ENCODE peak calls at places on chromosomes 5 and 9, in seven cellular contexts. One of them, this sample, is unnamed.

GRCh38 chr5:158382473-158382872 is 523.5 kb upstream of the CLINT1 start:
- DNase-seq in left lung: peak
- DNase-seq in transverse colon: peak
- DNase-seq in cardiac fibroblast: peak
- DNase-seq in type B pancreatic cell: no peak
- DNase-seq in WERI-Rb-1: peak
- DNase-seq in fibroblast of pulmonary artery: peak
- DNase-seq in this sample: peak

GRCh38 chr5:66848749-66849641 is 252.8 kb downstream of the MAST4 start:
- DNase-seq in cardiac fibroblast: peak
- DNase-seq in transverse colon: no peak
- DNase-seq in WERI-Rb-1: no peak
- DNase-seq in fibroblast of pulmonary artery: peak
- DNase-seq in type B pancreatic cell: no peak
- DNase-seq in left lung: no peak
- DNase-seq in this sample: no peak

GRCh38 chr5:96893342-96893741 is 17.0 kb downstream of the ERAP2 start:
- DNase-seq in left lung: no peak
- DNase-seq in type B pancreatic cell: no peak
- DNase-seq in cardiac fibroblast: peak
- DNase-seq in WERI-Rb-1: no peak
- DNase-seq in transverse colon: no peak
- DNase-seq in fibroblast of pulmonary artery: peak
- DNase-seq in this sample: no peak

GRCh38 chr5:158720316-158720715 is 379.4 kb downstream of the EBF1 start:
- DNase-seq in transverse colon: no peak
- DNase-seq in fibroblast of pulmonary artery: no peak
- DNase-seq in type B pancreatic cell: no peak
- DNase-seq in cardiac fibroblast: no peak
- DNase-seq in WERI-Rb-1: no peak
- DNase-seq in left lung: no peak
- DNase-seq in this sample: no peak

GRCh38 chr9:98372077-98372812 is 116.8 kb upstream of the TBC1D2 start:
- DNase-seq in cardiac fibroblast: no peak
- DNase-seq in fibroblast of pulmonary artery: no peak
- DNase-seq in left lung: no peak
- DNase-seq in type B pancreatic cell: peak
- DNase-seq in transverse colon: no peak
- DNase-seq in WERI-Rb-1: no peak
- DNase-seq in this sample: peak

GRCh38 chr5:14165375-14166091 is 22.4 kb downstream of the TRIO start:
- DNase-seq in type B pancreatic cell: no peak
- DNase-seq in WERI-Rb-1: no peak
- DNase-seq in cardiac fibroblast: peak
- DNase-seq in fibroblast of pulmonary artery: peak
- DNase-seq in transverse colon: no peak
- DNase-seq in left lung: no peak
- DNase-seq in this sample: no peak

GRCh38 chr9:128094166-128094949 is 26.3 kb downstream of the SLC25A25 start:
- DNase-seq in left lung: peak
- DNase-seq in WERI-Rb-1: peak
- DNase-seq in fibroblast of pulmonary artery: peak
- DNase-seq in transverse colon: peak
- DNase-seq in type B pancreatic cell: peak
- DNase-seq in cardiac fibroblast: peak
- DNase-seq in this sample: peak

GRCh38 chr9:16645970-16646369 is 224.5 kb downstream of the BNC2 start:
- DNase-seq in type B pancreatic cell: no peak
- DNase-seq in transverse colon: no peak
- DNase-seq in cardiac fibroblast: peak
- DNase-seq in WERI-Rb-1: no peak
- DNase-seq in fibroblast of pulmonary artery: peak
- DNase-seq in left lung: no peak
- DNase-seq in this sample: no peak

GRCh38 chr9:1619915-1620705 is 395.0 kb upstream of the SMARCA2 start:
- DNase-seq in type B pancreatic cell: no peak
- DNase-seq in cardiac fibroblast: peak
- DNase-seq in WERI-Rb-1: no peak
- DNase-seq in transverse colon: no peak
- DNase-seq in fibroblast of pulmonary artery: peak
- DNase-seq in left lung: no peak
- DNase-seq in this sample: no peak
- TF ChIP-seq CTCF in type B pancreatic cell: peak
- TF ChIP-seq CTCF in cardiac fibroblast: no peak
- TF ChIP-seq CTCF in WERI-Rb-1: no peak
- TF ChIP-seq CTCF in transverse colon: peak
- TF ChIP-seq CTCF in fibroblast of pulmonary artery: no peak
- TF ChIP-seq CTCF in left lung: no peak
- TF ChIP-seq CTCF in this sample: peak

GRCh38 chr9:129175515-129175824 is 2.6 kb downstream of the IER5L start:
- DNase-seq in fibroblast of pulmonary artery: no peak
- DNase-seq in WERI-Rb-1: no peak
- DNase-seq in type B pancreatic cell: no peak
- DNase-seq in left lung: no peak
- DNase-seq in transverse colon: no peak
- DNase-seq in cardiac fibroblast: no peak
- DNase-seq in this sample: no peak

GRCh38 chr9:129175825-129176633 is 2.0 kb downstream of the IER5L start:
- DNase-seq in transverse colon: peak
- DNase-seq in left lung: peak
- DNase-seq in fibroblast of pulmonary artery: peak
- DNase-seq in type B pancreatic cell: peak
- DNase-seq in WERI-Rb-1: peak
- DNase-seq in cardiac fibroblast: peak
- DNase-seq in this sample: peak

GRCh38 chr9:129177443-129177790 is 644 bp downstream of the IER5L start:
- DNase-seq in cardiac fibroblast: no peak
- DNase-seq in transverse colon: no peak
- DNase-seq in left lung: no peak
- DNase-seq in type B pancreatic cell: no peak
- DNase-seq in WERI-Rb-1: no peak
- DNase-seq in fibroblast of pulmonary artery: no peak
- DNase-seq in this sample: no peak

GRCh38 chr9:129177791-129178578 is at the start of gene IER5L:
- DNase-seq in left lung: peak
- DNase-seq in WERI-Rb-1: peak
- DNase-seq in cardiac fibroblast: peak
- DNase-seq in type B pancreatic cell: peak
- DNase-seq in transverse colon: peak
- DNase-seq in fibroblast of pulmonary artery: peak
- DNase-seq in this sample: peak

GRCh38 chr9:129176786-129177442 is 1.1 kb downstream of the IER5L start:
- DNase-seq in cardiac fibroblast: peak
- DNase-seq in WERI-Rb-1: peak
- DNase-seq in left lung: peak
- DNase-seq in fibroblast of pulmonary artery: peak
- DNase-seq in type B pancreatic cell: no peak
- DNase-seq in transverse colon: no peak
- DNase-seq in this sample: no peak
- TF ChIP-seq CTCF in cardiac fibroblast: no peak
- TF ChIP-seq CTCF in WERI-Rb-1: no peak
- TF ChIP-seq CTCF in left lung: no peak
- TF ChIP-seq CTCF in fibroblast of pulmonary artery: no peak
- TF ChIP-seq CTCF in type B pancreatic cell: peak
- TF ChIP-seq CTCF in transverse colon: no peak
- TF ChIP-seq CTCF in this sample: no peak

GRCh38 chr9:83062653-83063527 is at the start of gene RASEF:
- DNase-seq in fibroblast of pulmonary artery: no peak
- DNase-seq in transverse colon: peak
- DNase-seq in cardiac fibroblast: no peak
- DNase-seq in WERI-Rb-1: peak
- DNase-seq in type B pancreatic cell: peak
- DNase-seq in left lung: peak
- DNase-seq in this sample: no peak
- TF ChIP-seq CTCF in fibroblast of pulmonary artery: no peak
- TF ChIP-seq CTCF in transverse colon: no peak
- TF ChIP-seq CTCF in cardiac fibroblast: no peak
- TF ChIP-seq CTCF in WERI-Rb-1: peak
- TF ChIP-seq CTCF in type B pancreatic cell: peak
- TF ChIP-seq CTCF in left lung: no peak
- TF ChIP-seq CTCF in this sample: no peak

GRCh38 chr9:125119643-125120286 is 23.6 kb downstream of the SCAI start:
- DNase-seq in cardiac fibroblast: no peak
- DNase-seq in transverse colon: no peak
- DNase-seq in WERI-Rb-1: peak
- DNase-seq in left lung: no peak
- DNase-seq in fibroblast of pulmonary artery: no peak
- DNase-seq in type B pancreatic cell: no peak
- DNase-seq in this sample: peak
- TF ChIP-seq CTCF in cardiac fibroblast: no peak
- TF ChIP-seq CTCF in transverse colon: no peak
- TF ChIP-seq CTCF in WERI-Rb-1: peak
- TF ChIP-seq CTCF in left lung: no peak
- TF ChIP-seq CTCF in fibroblast of pulmonary artery: no peak
- TF ChIP-seq CTCF in type B pancreatic cell: no peak
- TF ChIP-seq CTCF in this sample: no peak

DNA sequence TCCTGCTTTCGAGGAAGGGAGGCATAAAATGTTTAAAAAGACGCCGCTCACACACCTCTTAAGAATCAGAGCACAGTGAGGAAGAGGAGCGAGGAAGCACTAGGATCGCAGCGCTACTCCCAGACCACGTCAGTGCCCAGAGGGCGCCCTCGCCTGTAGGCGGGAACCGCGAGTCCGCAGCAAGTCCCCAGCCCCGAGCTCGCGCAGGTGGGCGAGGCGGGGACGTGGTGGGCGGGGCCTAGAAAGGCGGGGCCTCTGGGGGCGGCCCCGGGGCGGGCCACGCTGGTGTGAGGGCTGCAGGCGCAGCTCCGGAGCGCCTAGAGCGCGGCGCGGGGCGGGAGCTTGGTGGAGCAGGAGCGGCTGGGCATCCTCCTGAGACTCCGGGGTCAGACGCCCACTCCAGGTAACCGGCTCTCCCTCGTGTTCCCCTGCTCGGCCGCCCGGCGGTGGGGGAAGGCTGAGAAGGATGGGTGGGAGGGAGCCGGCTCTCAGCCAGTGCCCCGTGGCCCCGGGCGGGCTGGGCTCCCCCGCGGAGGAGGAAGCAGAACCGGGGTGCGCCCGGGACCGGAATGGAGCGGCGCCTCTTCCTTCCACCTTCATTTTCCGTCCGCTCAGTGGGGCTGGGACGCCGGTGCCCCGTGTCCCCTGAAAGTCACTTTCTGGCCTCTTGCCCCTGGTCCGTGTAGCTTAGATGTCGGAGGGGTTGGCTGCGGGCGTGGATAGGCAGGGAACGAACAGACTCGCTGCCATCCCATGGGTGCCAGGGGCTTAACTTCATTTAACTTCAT is at the start of gene GCNT1:
- DNase-seq in WERI-Rb-1: peak
- DNase-seq in fibroblast of pulmonary artery: peak
- DNase-seq in left lung: peak
- DNase-seq in cardiac fibroblast: peak
- DNase-seq in type B pancreatic cell: peak
- DNase-seq in transverse colon: peak
- DNase-seq in this sample: peak
- TF ChIP-seq CTCF in WERI-Rb-1: peak
- TF ChIP-seq CTCF in fibroblast of pulmonary artery: peak
- TF ChIP-seq CTCF in left lung: peak
- TF ChIP-seq CTCF in cardiac fibroblast: peak
- TF ChIP-seq CTCF in type B pancreatic cell: peak
- TF ChIP-seq CTCF in transverse colon: peak
- TF ChIP-seq CTCF in this sample: peak

DNA sequence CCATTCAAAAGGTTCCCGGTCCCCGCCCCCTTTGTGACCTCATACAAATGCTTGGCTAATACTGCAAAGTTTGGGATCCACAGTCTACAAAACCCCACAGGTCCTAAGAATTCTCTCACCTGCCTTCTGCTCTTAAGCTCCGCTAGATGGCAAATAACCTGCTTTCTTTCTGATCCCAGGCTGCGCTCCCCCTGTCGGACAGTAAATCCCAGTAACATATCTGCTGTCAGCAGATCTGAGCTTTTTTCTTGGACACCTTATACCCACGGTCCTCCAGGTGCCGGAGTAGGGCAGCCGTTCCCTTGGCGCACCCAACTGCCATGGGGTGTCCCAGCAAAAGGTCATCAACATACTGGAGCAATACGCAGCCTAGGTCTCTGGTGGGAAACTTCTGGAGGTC is 39.0 kb upstream of the PPP1R26 start:
- DNase-seq in left lung: no peak
- DNase-seq in WERI-Rb-1: peak
- DNase-seq in transverse colon: no peak
- DNase-seq in cardiac fibroblast: no peak
- DNase-seq in type B pancreatic cell: no peak
- DNase-seq in fibroblast of pulmonary artery: no peak
- DNase-seq in this sample: no peak
- TF ChIP-seq CTCF in left lung: no peak
- TF ChIP-seq CTCF in WERI-Rb-1: peak
- TF ChIP-seq CTCF in transverse colon: no peak
- TF ChIP-seq CTCF in cardiac fibroblast: no peak
- TF ChIP-seq CTCF in type B pancreatic cell: no peak
- TF ChIP-seq CTCF in fibroblast of pulmonary artery: no peak
- TF ChIP-seq CTCF in this sample: no peak

DNA sequence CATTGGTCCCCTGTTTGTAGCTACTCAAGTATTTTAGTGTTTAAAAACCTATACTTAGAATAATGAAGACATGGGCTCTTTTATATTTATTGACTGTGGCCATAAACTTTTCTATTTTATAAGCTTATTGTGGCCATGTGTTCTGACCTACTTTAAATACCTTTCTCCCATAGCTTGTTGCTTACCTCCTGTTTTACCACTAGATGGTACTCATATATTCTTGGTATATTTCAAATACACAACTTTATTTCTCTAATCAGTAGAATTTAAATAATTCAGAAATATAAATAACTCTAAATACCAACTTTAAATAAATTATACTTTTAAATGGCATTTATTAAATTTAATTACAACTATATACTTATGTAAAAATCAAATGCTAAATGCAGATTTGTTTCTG is 498.0 kb downstream of the PRDM9 start:
- DNase-seq in fibroblast of pulmonary artery: no peak
- DNase-seq in cardiac fibroblast: no peak
- DNase-seq in type B pancreatic cell: no peak
- DNase-seq in WERI-Rb-1: no peak
- DNase-seq in left lung: no peak
- DNase-seq in transverse colon: no peak
- DNase-seq in this sample: no peak
- TF ChIP-seq CTCF in fibroblast of pulmonary artery: no peak
- TF ChIP-seq CTCF in cardiac fibroblast: no peak
- TF ChIP-seq CTCF in type B pancreatic cell: peak
- TF ChIP-seq CTCF in WERI-Rb-1: no peak
- TF ChIP-seq CTCF in left lung: no peak
- TF ChIP-seq CTCF in transverse colon: no peak
- TF ChIP-seq CTCF in this sample: no peak

This sample was measured in osteocyte.